ENCODE peak calls at places on chromosomes 4 and X, in nine cellular contexts. T is fibroblast of lung, D is NB4, O is lower lobe of right lung, E is choroid plexus epithelial cell, S is epithelial cell of esophagus, Q is cardiac muscle cell, L is colonic mucosa, F is testis. B is an unnamed sample.

GRCh38 chrX:21638311-21638710 is 19.8 kb downstream of the KLHL34 start:
- DNase-seq in T (peak), D (no peak), O (no peak), E (peak), S (peak), Q (no peak), L (no peak), F (no peak), B (peak)

GRCh38 chr4:57191523-57192034 is 81.4 kb upstream of the IGFBP7 start:
- DNase-seq in T (peak), D (no peak), O (no peak), E (peak), S (peak), Q (no peak), L (peak), F (no peak), B (no peak)

GRCh38 chr4:19155568-19155967 is 1096.1 kb upstream of the SLIT2 start:
- DNase-seq in T (no peak), D (no peak), O (no peak), E (peak), S (no peak), Q (no peak), L (no peak), F (no peak), B (no peak)

GRCh38 chr4:156534205-156534604 is 437.4 kb downstream of the PDGFC start:
- DNase-seq in T (no peak), D (no peak), O (no peak), E (no peak), S (no peak), Q (no peak), L (no peak), F (no peak), B (no peak)

GRCh38 chrX:45628041-45628440 is 427.4 kb upstream of the DIPK2B start:
- DNase-seq in T (peak), D (no peak), O (no peak), E (peak), S (peak), Q (no peak), L (no peak), F (no peak), B (peak)

GRCh38 chr4:67035501-67035900 is 509.8 kb downstream of the CENPC start:
- DNase-seq in T (peak), D (no peak), O (no peak), E (peak), S (peak), Q (no peak), L (no peak), F (no peak), B (peak)

GRCh38 chrX:53445977-53446376 is 11.8 kb upstream of the HSD17B10 start:
- DNase-seq in T (peak), D (peak), O (peak), E (peak), S (peak), Q (peak), L (peak), F (peak), B (peak)

GRCh38 chr4:104751468-104751867 is 256.8 kb upstream of the CXXC4 start:
- DNase-seq in T (no peak), D (no peak), O (no peak), E (no peak), S (peak), Q (no peak), L (no peak), F (no peak), B (no peak)

GRCh38 chr4:1329408-1330371 is 17.3 kb upstream of the UVSSA start:
- DNase-seq in T (peak), D (no peak), O (no peak), E (peak), S (peak), Q (no peak), L (no peak), F (no peak), B (no peak)

GRCh38 chr4:36064147-36064546 is 180.2 kb downstream of the ARAP2 start:
- DNase-seq in T (peak), D (no peak), O (no peak), E (peak), S (peak), Q (no peak), L (no peak), F (no peak), B (no peak)

GRCh38 chr4:184896868-184897715 is 71.3 kb upstream of the ACSL1 start:
- DNase-seq in T (no peak), D (peak), O (peak), E (peak), S (no peak), Q (no peak), L (no peak), F (no peak), B (peak)

GRCh38 chr4:83851261-83852084 is 315.6 kb downstream of the GPAT3 start:
- DNase-seq in T (peak), D (no peak), O (no peak), E (peak), S (peak), Q (peak), L (no peak), F (no peak), B (peak)

GRCh38 chrX:20372533-20372932 is 105.8 kb upstream of the RPS6KA3 start:
- DNase-seq in T (peak), D (no peak), O (no peak), E (peak), S (peak), Q (no peak), L (no peak), F (no peak), B (no peak)

GRCh38 chr4:10403633-10404445 is 53.4 kb downstream of the ZNF518B start:
- DNase-seq in T (peak), D (peak), O (no peak), E (peak), S (peak), Q (peak), L (peak), F (peak), B (peak)

GRCh38 chr4:95300304-95300703 is 248.5 kb downstream of the UNC5C start:
- DNase-seq in T (no peak), D (no peak), O (no peak), E (no peak), S (no peak), Q (no peak), L (no peak), F (no peak), B (no peak)

GRCh38 chr4:156763511-156763910 is 208.1 kb downstream of the PDGFC start:
- DNase-seq in T (peak), D (no peak), O (no peak), E (peak), S (no peak), Q (no peak), L (no peak), F (no peak), B (no peak)

GRCh38 chr4:38184404-38184803 is 224.2 kb downstream of the PTTG2 start:
- DNase-seq in T (no peak), D (peak), O (no peak), E (peak), S (no peak), Q (no peak), L (no peak), F (no peak), B (no peak)

GRCh38 chr4:145437466-145437865 is 44.2 kb upstream of the SMAD1 start:
- DNase-seq in T (no peak), D (no peak), O (no peak), E (no peak), S (peak), Q (no peak), L (no peak), F (no peak), B (no peak)

GRCh38 chr4:98673978-98674377 is 15.6 kb upstream of the TSPAN5 start:
- DNase-seq in T (peak), D (no peak), O (no peak), E (no peak), S (no peak), Q (no peak), L (no peak), F (no peak), B (peak)

GRCh38 chrX:3177851-3178250 is 136.6 kb downstream of the ARSF start:
- DNase-seq in T (peak), D (no peak), O (no peak), E (peak), S (peak), Q (no peak), L (no peak), F (no peak), B (no peak)

GRCh38 chrX:46327229-46328081 is 217.8 kb downstream of the ZNF674 start:
- DNase-seq in T (peak), D (no peak), O (peak), E (peak), S (peak), Q (peak), L (peak), F (peak), B (peak)

GRCh38 chrX:44906542-44906941 is 33.6 kb downstream of the KDM6A start:
- DNase-seq in T (no peak), D (no peak), O (no peak), E (no peak), S (no peak), Q (no peak), L (no peak), F (no peak), B (no peak)

GRCh38 chrX:16839852-16840460 is 30.2 kb downstream of the RBBP7 start:
- DNase-seq in T (peak), D (peak), O (no peak), E (peak), S (peak), Q (peak), L (no peak), F (no peak), B (peak)

GRCh38 chrX:97039363-97040029 is 155.8 kb downstream of the RPA4 start:
- DNase-seq in T (peak), D (no peak), O (no peak), E (peak), S (peak), Q (no peak), L (peak), F (peak), B (peak)

GRCh38 chr4:99563310-99564186 is at the start of gene TRMT10A:
- DNase-seq in T (peak), D (peak), O (peak), E (peak), S (peak), Q (peak), L (peak), F (peak), B (peak)

GRCh38 chr4:141036786-141037185 is 96.5 kb downstream of the RNF150 start:
- DNase-seq in T (peak), D (no peak), O (no peak), E (peak), S (no peak), Q (peak), L (no peak), F (no peak), B (no peak)

GRCh38 chrX:136747003-136747986 is 33.4 kb downstream of the ARHGEF6 start:
- DNase-seq in T (no peak), D (peak), O (no peak), E (no peak), S (no peak), Q (no peak), L (no peak), F (no peak), B (no peak)

DNA sequence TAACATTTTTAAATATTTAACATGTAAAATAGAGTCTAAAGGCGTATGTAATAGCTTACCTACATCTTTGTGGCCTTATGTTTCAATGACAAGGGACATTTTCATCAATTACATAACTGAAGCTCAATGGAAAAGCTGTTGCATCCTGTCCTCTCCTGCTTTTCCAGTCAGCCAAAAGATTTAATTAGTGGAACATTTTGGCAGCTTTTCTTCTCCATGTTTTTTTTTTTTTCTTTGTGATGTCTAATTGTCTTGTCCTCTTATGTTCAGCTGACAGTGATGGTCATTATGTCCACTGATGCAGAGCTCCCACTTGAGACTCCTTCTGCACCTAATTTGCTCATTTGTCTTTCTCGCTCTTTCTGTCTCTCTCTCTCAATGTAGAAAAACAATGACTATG is 422.2 kb downstream of the GABRG1 start:
- DNase-seq in T (no peak), D (no peak), O (no peak), E (no peak), S (no peak), Q (no peak), L (no peak), F (no peak), B (no peak)
- TF ChIP-seq CTCF in T (no peak), D (no peak), O (no peak), E (no peak), S (no peak), Q (no peak), L (no peak), F (no peak), B (no peak)

GRCh38 chr4:15479089-15479912 is 9.6 kb downstream of the CC2D2A start:
- DNase-seq in T (peak), D (peak), O (peak), E (peak), S (peak), Q (peak), L (peak), F (peak), B (peak)
- H3K4me3 ChIP-seq in T (peak), D (no peak), O (peak), E (peak), S (peak), Q (peak), L (no peak), F (peak), B (peak)

GRCh38 chrX:119784747-119785446 is 6.5 kb downstream of the RPL39 start:
- DNase-seq in T (peak), D (peak), O (no peak), E (peak), S (peak), Q (no peak), L (peak), F (peak), B (peak)
- TF ChIP-seq CTCF in T (peak), D (peak), O (peak), E (peak), S (peak), Q (peak), L (peak), F (peak), B (peak)

DNA sequence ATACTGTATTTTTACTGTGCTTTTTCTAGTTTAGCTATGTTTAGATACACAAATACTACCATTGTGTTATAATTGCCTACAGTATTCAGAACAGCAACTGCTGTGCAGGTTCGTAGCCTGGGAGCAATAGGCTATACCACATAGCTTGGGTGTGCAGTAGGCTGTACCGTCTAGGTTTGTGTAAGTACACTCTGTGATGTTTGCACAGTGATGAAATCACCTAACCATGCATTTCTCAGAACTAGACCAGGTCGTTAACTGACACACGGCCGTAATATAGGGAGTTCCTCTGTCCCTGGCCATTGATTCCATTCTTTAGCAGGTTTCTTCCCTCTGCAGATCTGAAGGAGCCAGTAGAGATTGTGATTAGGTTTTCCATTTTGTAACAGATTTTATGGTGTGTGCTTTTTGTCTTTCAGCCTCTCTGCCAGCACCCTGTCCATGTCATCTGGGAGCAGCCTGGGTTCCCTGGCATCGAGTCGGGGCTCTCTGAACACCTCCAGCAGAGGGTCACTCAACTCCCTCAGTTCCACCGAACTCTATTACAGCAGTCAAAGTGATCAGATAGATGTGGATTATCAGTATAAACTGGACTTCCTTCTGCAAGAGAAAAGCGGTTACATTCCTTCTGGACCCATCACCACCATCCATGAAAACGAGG is 59.5 kb downstream of the CLDN22 start:
- DNase-seq in T (no peak), D (no peak), O (no peak), E (no peak), S (peak), Q (no peak), L (peak), F (no peak), B (no peak)
- H3K4me3 ChIP-seq in T (no peak), D (no peak), O (no peak), E (no peak), S (no peak), Q (no peak), L (no peak), F (no peak), B (no peak)

GRCh38 chr4:164997324-164997723 is 19.9 kb upstream of the TRIM61 start:
- DNase-seq in T (no peak), D (peak), O (no peak), E (peak), S (peak), Q (no peak), L (peak), F (no peak), B (no peak)
- TF ChIP-seq CTCF in T (no peak), D (no peak), O (no peak), E (peak), S (peak), Q (no peak), L (no peak), F (no peak), B (no peak)

GRCh38 chrX:118348186-118348810 is 2.4 kb downstream of the WDR44 start:
- DNase-seq in T (no peak), D (no peak), O (no peak), E (no peak), S (no peak), Q (no peak), L (no peak), F (no peak), B (no peak)
- H3K4me3 ChIP-seq in T (peak), D (peak), O (peak), E (peak), S (peak), Q (peak), L (no peak), F (no peak), B (peak)

GRCh38 chrX:10897768-10898167 is 213.4 kb upstream of the HCCS start:
- DNase-seq in T (no peak), D (no peak), O (no peak), E (no peak), S (no peak), Q (no peak), L (no peak), F (no peak), B (no peak)

GRCh38 chrX:10893976-10894375 is 217.2 kb upstream of the HCCS start:
- DNase-seq in T (no peak), D (no peak), O (no peak), E (no peak), S (no peak), Q (no peak), L (no peak), F (no peak), B (no peak)

GRCh38 chrX:10892605-10893225 is 218.4 kb upstream of the HCCS start:
- DNase-seq in T (peak), D (no peak), O (no peak), E (no peak), S (no peak), Q (no peak), L (no peak), F (no peak), B (no peak)
- TF ChIP-seq CTCF in T (no peak), D (no peak), O (no peak), E (no peak), S (no peak), Q (no peak), L (no peak), F (no peak), B (no peak)

GRCh38 chr4:110622841-110623709 is at the start of gene PITX2:
- DNase-seq in T (peak), D (no peak), O (peak), E (peak), S (peak), Q (peak), L (peak), F (peak), B (peak)

GRCh38 chr4:110624016-110624770 is 1.3 kb upstream of the PITX2 start:
- DNase-seq in T (no peak), D (no peak), O (no peak), E (no peak), S (no peak), Q (no peak), L (no peak), F (no peak), B (no peak)

GRCh38 chr4:110621839-110622751 is 782 bp downstream of the PITX2 start:
- DNase-seq in T (no peak), D (no peak), O (no peak), E (no peak), S (no peak), Q (no peak), L (no peak), F (no peak), B (no peak)

GRCh38 chr4:110624904-110625494 is 2.1 kb upstream of the PITX2 start:
- DNase-seq in T (no peak), D (no peak), O (no peak), E (no peak), S (no peak), Q (no peak), L (no peak), F (no peak), B (no peak)

DNA sequence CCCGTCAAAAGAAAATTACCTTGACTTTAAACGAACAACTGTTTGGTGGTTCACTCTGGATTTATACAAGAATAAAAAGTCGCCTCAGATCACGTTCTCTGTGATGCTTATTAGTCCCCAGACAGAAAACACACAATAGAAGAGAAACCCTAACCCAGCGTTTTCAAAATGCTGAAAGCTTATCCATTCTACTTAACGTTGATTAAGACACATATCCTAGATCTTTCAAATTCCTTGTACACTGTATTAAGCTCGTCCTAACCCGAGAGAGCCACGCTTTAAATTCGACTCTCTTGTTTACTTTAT is 786 bp upstream of the PITX2 start:
- DNase-seq in T (no peak), D (no peak), O (no peak), E (no peak), S (no peak), Q (no peak), L (no peak), F (no peak), B (no peak)
- H3K4me3 ChIP-seq in T (no peak), D (no peak), O (no peak), E (no peak), S (no peak), Q (no peak), L (no peak), F (no peak), B (no peak)

DNA sequence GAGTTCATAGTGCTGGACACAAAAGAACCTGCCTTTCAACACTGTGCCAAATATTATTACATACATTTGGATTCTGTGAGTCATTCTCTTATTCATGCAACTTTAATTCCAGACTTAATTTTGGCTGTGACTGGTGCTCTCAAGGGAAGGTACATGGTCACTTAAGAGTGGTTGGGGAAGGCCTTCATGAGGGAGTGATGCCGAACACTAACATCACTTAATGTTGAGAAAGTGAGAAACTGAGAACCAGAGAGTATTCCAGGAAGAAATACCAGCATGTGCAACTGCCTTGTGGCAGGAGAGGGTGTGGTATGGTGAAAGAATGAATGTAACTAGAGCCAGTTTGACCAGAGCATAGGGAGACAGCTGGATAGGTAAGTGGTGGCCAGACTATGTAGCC is 41.5 kb upstream of the FHDC1 start:
- DNase-seq in T (peak), D (no peak), O (no peak), E (peak), S (peak), Q (no peak), L (no peak), F (no peak), B (peak)
- TF ChIP-seq CTCF in T (no peak), D (no peak), O (no peak), E (no peak), S (no peak), Q (no peak), L (no peak), F (no peak), B (no peak)